ENCODE peak calls at places on chromosomes 12 and 14, in five cellular contexts. P is SK-N-SH, A is OCI-LY7, I is DND-41, G is Panc1. W is an unnamed sample.

GRCh38 chr12:118259079-118259478 is 113.6 kb downstream of the TAOK3 start:
- DNase-seq in P (no peak), A (no peak), I (no peak), G (no peak), W (no peak)

GRCh38 chr12:124098101-124098757 is 125.2 kb downstream of the ZNF664 start:
- DNase-seq in P (no peak), A (no peak), I (no peak), G (no peak), W (no peak)

GRCh38 chr14:24251880-24252288 is 9.5 kb upstream of the TINF2 start:
- DNase-seq in P (no peak), A (no peak), I (no peak), G (no peak), W (no peak)

GRCh38 chr14:31994391-31995033 is 82.6 kb upstream of the ARHGAP5 start:
- DNase-seq in P (no peak), A (no peak), I (no peak), G (no peak), W (no peak)

GRCh38 chr12:107320031-107320928 is 226.9 kb upstream of the CRY1 start:
- DNase-seq in P (peak), A (no peak), I (peak), G (no peak), W (peak)

GRCh38 chr12:64679487-64679983 is 69.2 kb downstream of the RASSF3 start:
- DNase-seq in P (peak), A (no peak), I (no peak), G (peak), W (no peak)

GRCh38 chr14:24436355-24437019 is 6.1 kb downstream of the SDR39U1 start:
- DNase-seq in P (peak), A (peak), I (peak), G (no peak), W (peak)

GRCh38 chr14:64209428-64210165 is 84.6 kb downstream of the ESR2 start:
- DNase-seq in P (no peak), A (no peak), I (peak), G (no peak), W (peak)

GRCh38 chr14:73383356-73383755 is 75.0 kb downstream of the NUMB start:
- DNase-seq in P (no peak), A (no peak), I (no peak), G (no peak), W (no peak)
- H3K4me3 ChIP-seq in P (no peak), A (no peak), I (no peak), G (no peak), W (no peak)

DNA sequence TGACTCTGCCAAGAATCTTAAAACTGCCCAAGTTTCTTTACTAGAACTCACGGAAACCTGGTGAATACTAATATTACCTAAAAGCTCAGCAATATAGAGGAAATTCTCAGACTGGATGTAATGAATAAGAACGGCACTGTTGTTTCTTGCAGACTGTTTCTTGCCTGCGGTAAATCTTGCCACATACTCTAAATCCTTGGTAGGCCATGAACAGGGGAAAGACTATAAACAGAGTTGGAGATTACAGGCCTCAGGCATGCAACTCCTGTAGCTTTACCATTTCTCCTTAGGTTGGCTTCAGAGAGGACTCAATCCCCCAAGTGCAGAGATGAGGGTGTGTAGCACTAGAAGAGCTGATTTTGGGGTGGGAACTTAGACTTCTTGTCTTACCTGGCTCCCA is 1.1 kb downstream of the ALDH6A1 start:
- DNase-seq in P (no peak), A (no peak), I (no peak), G (no peak), W (no peak)
- H3K4me3 ChIP-seq in P (no peak), A (peak), I (peak), G (no peak), W (no peak)

DNA sequence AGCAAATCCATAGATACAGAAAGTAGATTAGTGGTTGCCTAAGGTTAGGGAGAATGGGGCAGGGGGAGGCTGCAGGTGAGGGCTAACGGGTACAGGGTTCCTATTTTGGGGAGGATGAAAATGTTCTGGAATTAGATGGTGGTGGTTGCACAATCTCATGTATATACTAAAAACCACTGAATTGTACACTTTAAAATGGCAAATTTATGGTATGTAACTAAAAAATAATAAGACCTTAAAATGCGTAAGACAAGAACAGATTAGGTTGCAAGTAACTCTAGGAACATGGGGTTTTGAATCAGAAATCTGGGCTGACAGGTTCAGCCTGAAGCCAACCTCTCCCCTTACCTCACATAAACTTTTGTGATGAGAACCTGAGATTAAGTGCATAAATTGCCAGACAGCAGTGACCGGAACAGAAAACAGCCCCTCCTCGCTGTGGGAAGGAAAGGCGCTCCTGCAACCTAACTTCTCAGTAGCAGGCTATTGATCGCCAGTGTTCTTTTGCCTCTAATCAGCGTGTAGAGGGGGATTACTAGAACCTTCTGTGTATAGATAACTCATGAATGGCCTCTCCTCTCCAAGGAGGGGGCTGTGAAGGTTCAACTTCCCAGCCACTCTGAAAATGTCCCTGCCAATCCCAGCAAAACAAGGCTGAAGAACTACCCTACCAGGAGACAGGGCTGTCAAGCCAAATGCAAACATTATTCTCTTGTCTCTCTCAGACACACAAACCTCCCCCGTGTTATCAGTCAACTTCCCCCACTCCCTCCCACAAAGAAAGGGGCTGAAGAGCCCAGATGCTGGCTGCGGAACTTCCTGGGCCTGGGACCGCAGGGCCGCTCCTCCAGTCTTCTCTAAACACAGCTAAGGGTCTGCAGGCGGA is 1.9 kb downstream of the SSH1 start:
- DNase-seq in P (no peak), A (no peak), I (no peak), G (no peak), W (no peak)
- H3K4me3 ChIP-seq in P (peak), A (no peak), I (no peak), G (peak), W (no peak)

GRCh38 chr12:25733541-25733940 is 180.5 kb upstream of the LMNTD1 start:
- DNase-seq in P (no peak), A (no peak), I (no peak), G (no peak), W (no peak)
- H3K4me3 ChIP-seq in P (no peak), A (no peak), I (no peak), G (no peak), W (no peak)

GRCh38 chr14:101823511-101824120 is 62.1 kb downstream of the PPP2R5C start:
- DNase-seq in P (no peak), A (peak), I (no peak), G (no peak), W (no peak)
- H3K4me3 ChIP-seq in P (no peak), A (peak), I (no peak), G (no peak), W (no peak)

DNA sequence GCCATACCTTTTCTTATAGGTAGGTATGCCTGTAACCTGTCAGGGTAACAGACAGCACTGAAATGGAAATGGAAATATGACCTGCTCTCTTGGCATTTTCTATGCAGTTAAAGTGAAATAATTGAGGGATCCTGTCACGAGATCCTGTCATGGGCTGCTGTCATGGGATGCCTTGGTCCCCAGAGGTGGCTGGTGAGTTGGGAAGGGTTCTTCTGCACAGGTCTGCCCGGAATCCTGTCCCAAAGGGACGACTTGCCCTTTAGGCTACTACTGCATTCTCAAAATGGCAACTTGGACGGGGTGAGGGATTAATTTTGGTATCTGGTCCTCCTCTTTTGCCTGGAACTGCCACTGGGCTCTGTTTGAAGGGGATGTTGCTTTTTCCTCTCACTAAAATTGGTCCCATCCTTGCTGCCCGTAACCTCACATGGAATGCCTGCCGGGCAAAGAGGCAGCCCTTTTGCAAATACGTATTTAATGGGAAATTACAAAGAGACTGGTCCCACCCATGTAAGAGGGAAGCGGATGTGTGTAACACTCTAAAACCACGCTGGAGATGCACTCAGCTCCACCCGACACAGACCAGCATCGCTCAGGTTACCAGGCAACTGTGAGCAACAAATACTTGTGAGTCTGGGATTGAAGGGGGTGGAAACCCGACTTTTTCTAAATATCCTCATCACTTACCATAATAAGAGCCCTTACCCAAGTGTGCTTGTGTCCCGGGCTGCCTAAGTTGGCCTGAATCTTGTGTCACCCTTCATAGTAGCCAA is 47.5 kb downstream of the ELK3 start:
- DNase-seq in P (no peak), A (no peak), I (no peak), G (no peak), W (peak)
- H3K4me3 ChIP-seq in P (no peak), A (no peak), I (no peak), G (no peak), W (no peak)

GRCh38 chr12:132182711-132183365 is 38.6 kb downstream of the NOC4L start:
- DNase-seq in P (no peak), A (no peak), I (no peak), G (no peak), W (no peak)

GRCh38 chr12:132186857-132187620 is 42.8 kb downstream of the NOC4L start:
- DNase-seq in P (no peak), A (peak), I (no peak), G (no peak), W (no peak)

GRCh38 chr12:132186208-132186856 is 42.1 kb downstream of the NOC4L start:
- DNase-seq in P (no peak), A (no peak), I (no peak), G (no peak), W (no peak)

GRCh38 chr12:132187646-132188450 is 43.6 kb downstream of the NOC4L start:
- DNase-seq in P (no peak), A (no peak), I (no peak), G (no peak), W (no peak)

GRCh38 chr12:132185698-132186097 is 41.4 kb downstream of the NOC4L start:
- DNase-seq in P (no peak), A (no peak), I (peak), G (no peak), W (peak)
- H3K4me3 ChIP-seq in P (no peak), A (no peak), I (no peak), G (no peak), W (peak)

GRCh38 chr14:61662001-61662400 is 33.3 kb upstream of the HIF1A start:
- DNase-seq in P (no peak), A (no peak), I (no peak), G (no peak), W (no peak)
- H3K4me3 ChIP-seq in P (no peak), A (no peak), I (no peak), G (no peak), W (no peak)

GRCh38 chr14:22650960-22651521 is 6.9 kb upstream of the OR6J1 start:
- DNase-seq in P (no peak), A (peak), I (peak), G (no peak), W (peak)
- H3K4me3 ChIP-seq in P (no peak), A (no peak), I (no peak), G (no peak), W (no peak)

GRCh38 chr12:11753151-11753501 is 103.7 kb downstream of the ETV6 start:
- DNase-seq in P (no peak), A (peak), I (no peak), G (no peak), W (peak)
- H3K4me3 ChIP-seq in P (no peak), A (peak), I (no peak), G (no peak), W (no peak)